ENCODE peak calls at places on chromosomes 6 and 20, in ten cellular contexts. S, M, F, P, G, X, Q, H, I and D are unnamed samples.

GRCh38 chr20:17857639-17858449 is 110.8 kb downstream of the SNX5 start:
- DNase-seq in Q (no peak), M (no peak), F (no peak), X (no peak), S (no peak), I (no peak), P (no peak), H (no peak), G (no peak), D (no peak)

GRCh38 chr6:30485236-30485635 is 4.1 kb upstream of the HLA-E start:
- DNase-seq in I (no peak), X (no peak), S (no peak), M (no peak), G (no peak), F (no peak), H (no peak), P (no peak), Q (no peak), D (no peak)

GRCh38 chr20:38278763-38279162 is 18.2 kb upstream of the KIAA1755 start:
- DNase-seq in H (no peak), X (no peak), Q (no peak), M (no peak), I (no peak), S (peak), F (no peak), G (no peak), P (no peak), D (no peak)

GRCh38 chr6:148064406-148065134 is 278.1 kb upstream of the SASH1 start:
- DNase-seq in Q (peak), P (peak), M (no peak), F (no peak), X (no peak), H (no peak), S (peak), I (peak), G (no peak), D (no peak)

GRCh38 chr20:11153819-11154218 is 480.0 kb upstream of the JAG1 start:
- DNase-seq in X (no peak), S (peak), I (no peak), F (no peak), P (no peak), Q (peak), M (no peak), H (no peak), G (no peak), D (no peak)

GRCh38 chr6:32940656-32941411 is at the start of gene HLA-DMB:
- DNase-seq in S (peak), I (peak), X (peak), G (peak), P (peak), M (peak), Q (peak), F (no peak), H (peak), D (peak)

GRCh38 chr20:56360133-56360898 is 1.5 kb downstream of the FAM210B start:
- DNase-seq in P (peak), H (no peak), I (no peak), G (no peak), F (no peak), M (no peak), S (no peak), X (no peak), Q (no peak), D (peak)

GRCh38 chr6:84842526-84843161 is 78.2 kb upstream of the TBX18 start:
- DNase-seq in I (no peak), P (no peak), M (no peak), H (no peak), Q (no peak), F (no peak), G (no peak), S (no peak), X (no peak), D (peak)

GRCh38 chr6:455006-455585 is 63.5 kb downstream of the IRF4 start:
- DNase-seq in Q (no peak), X (no peak), G (no peak), M (no peak), S (no peak), P (no peak), H (no peak), I (no peak), F (no peak), D (peak)

GRCh38 chr6:112372213-112372806 is 25.2 kb downstream of the RFPL4B start:
- DNase-seq in F (peak), Q (peak), I (peak), S (peak), M (no peak), H (no peak), P (no peak), G (no peak), X (peak), D (peak)

GRCh38 chr20:13131688-13132087 is 89.4 kb upstream of the ISM1 start:
- DNase-seq in M (no peak), X (no peak), G (no peak), I (no peak), Q (no peak), H (no peak), P (no peak), F (no peak), S (no peak), D (no peak)

GRCh38 chr20:4979841-4980410 is 21.4 kb downstream of the SLC23A2 start:
- DNase-seq in I (no peak), P (no peak), X (no peak), H (no peak), G (no peak), M (no peak), S (no peak), Q (no peak), F (no peak), D (no peak)

GRCh38 chr6:100203391-100203790 is 209.4 kb upstream of the MCHR2 start:
- DNase-seq in F (no peak), G (no peak), H (no peak), M (no peak), I (peak), Q (peak), P (no peak), S (peak), X (no peak), D (peak)

GRCh38 chr6:16681260-16681873 is 79.9 kb downstream of the ATXN1 start:
- DNase-seq in P (no peak), X (no peak), Q (peak), M (no peak), S (peak), H (no peak), F (no peak), G (no peak), I (peak), D (peak)

GRCh38 chr20:46330072-46330763 is 21.9 kb upstream of the CDH22 start:
- DNase-seq in Q (no peak), P (no peak), G (no peak), F (peak), H (peak), I (no peak), S (no peak), X (no peak), M (peak), D (no peak)

GRCh38 chr20:5234158-5234557 is 82.6 kb downstream of the PROKR2 start:
- DNase-seq in F (no peak), S (no peak), H (peak), P (no peak), G (no peak), I (no peak), Q (no peak), M (no peak), X (no peak), D (no peak)

GRCh38 chr6:68235192-68235812 is 399.8 kb upstream of the ADGRB3 start:
- DNase-seq in G (no peak), P (no peak), Q (no peak), X (peak), H (no peak), F (no peak), S (no peak), I (no peak), M (no peak), D (peak)

GRCh38 chr6:151762817-151763216 is 44.7 kb upstream of the ESR1 start:
- DNase-seq in X (no peak), G (no peak), S (no peak), P (no peak), F (no peak), Q (no peak), I (no peak), H (no peak), M (no peak), D (no peak)

GRCh38 chr6:49733680-49734079 is 10.5 kb downstream of the CRISP3 start:
- DNase-seq in P (no peak), I (no peak), S (no peak), X (no peak), H (no peak), F (no peak), M (no peak), G (no peak), Q (no peak), D (no peak)

GRCh38 chr6:28710466-28711191 is 184.9 kb downstream of the GPX5 start:
- DNase-seq in Q (peak), G (peak), X (no peak), M (no peak), P (no peak), F (no peak), H (peak), I (no peak), S (peak), D (peak)

GRCh38 chr6:17712573-17712972 is 5.8 kb upstream of the NUP153 start:
- DNase-seq in M (no peak), S (peak), G (no peak), P (no peak), X (no peak), F (no peak), I (peak), H (no peak), Q (no peak), D (no peak)

GRCh38 chr6:101429291-101429690 is 35.8 kb downstream of the GRIK2 start:
- DNase-seq in G (no peak), H (no peak), Q (no peak), M (no peak), F (no peak), I (no peak), S (peak), X (no peak), P (no peak), D (peak)

GRCh38 chr20:24575811-24576210 is 106.4 kb downstream of the SYNDIG1 start:
- DNase-seq in P (no peak), G (no peak), H (no peak), S (no peak), F (no peak), Q (no peak), I (no peak), M (no peak), X (no peak), D (no peak)

GRCh38 chr6:139475231-139475630 is 100.8 kb upstream of the CITED2 start:
- DNase-seq in H (no peak), M (no peak), X (no peak), Q (no peak), G (no peak), S (no peak), I (no peak), F (no peak), P (no peak), D (no peak)

GRCh38 chr20:10219452-10219791 is 792 bp downstream of the SNAP25 start:
- DNase-seq in H (peak), P (peak), X (peak), F (peak), S (peak), M (peak), Q (peak), I (no peak), G (peak), D (peak)

GRCh38 chr20:10200329-10200728 is 18.3 kb upstream of the SNAP25 start:
- DNase-seq in Q (no peak), X (no peak), S (no peak), P (no peak), M (no peak), I (no peak), H (no peak), G (no peak), F (no peak), D (no peak)

GRCh38 chr6:131629656-131630055 is 1.6 kb upstream of the MED23 start:
- DNase-seq in X (no peak), F (no peak), M (no peak), G (no peak), Q (peak), I (no peak), S (peak), P (no peak), H (no peak), D (no peak)

GRCh38 chr6:150987371-150987828 is 121.9 kb downstream of the MTHFD1L start:
- DNase-seq in G (no peak), Q (no peak), M (no peak), H (no peak), X (no peak), P (no peak), S (no peak), I (no peak), F (no peak), D (no peak)

GRCh38 chr6:139256087-139256486 is 35.7 kb downstream of the TXLNB start:
- DNase-seq in M (no peak), S (peak), F (no peak), X (no peak), H (no peak), P (no peak), I (peak), Q (peak), G (no peak), D (peak)

GRCh38 chr20:11993886-11994466 is 76.3 kb downstream of the BTBD3 start:
- DNase-seq in I (no peak), M (no peak), H (peak), X (no peak), Q (no peak), S (no peak), P (no peak), F (no peak), G (no peak), D (no peak)

GRCh38 chr20:25510721-25511120 is 74.6 kb downstream of the NINL start:
- DNase-seq in I (no peak), G (no peak), X (no peak), S (no peak), H (no peak), P (no peak), Q (no peak), F (no peak), M (no peak), D (no peak)

GRCh38 chr6:27866370-27867050 is 45.7 kb downstream of the OR2B2 start:
- DNase-seq in M (no peak), X (no peak), G (no peak), S (peak), Q (peak), P (no peak), I (no peak), H (no peak), F (no peak), D (peak)

GRCh38 chr6:11064836-11065235 is 20.7 kb upstream of the ELOVL2 start:
- DNase-seq in S (no peak), F (no peak), M (no peak), H (no peak), X (no peak), I (no peak), Q (no peak), P (no peak), G (no peak), D (peak)

GRCh38 chr6:122389704-122390103 is 9.7 kb upstream of the HSF2 start:
- DNase-seq in G (no peak), P (no peak), I (no peak), S (no peak), M (no peak), Q (no peak), F (no peak), X (no peak), H (peak), D (no peak)

GRCh38 chr20:34525709-34526416 is 9.6 kb downstream of the DYNLRB1 start:
- DNase-seq in P (peak), F (no peak), I (peak), M (peak), S (peak), Q (peak), G (no peak), H (no peak), X (peak), D (peak)

GRCh38 chr6:121522265-121522664 is 86.8 kb downstream of the GJA1 start:
- DNase-seq in P (no peak), G (no peak), M (no peak), I (peak), Q (peak), X (no peak), H (no peak), S (peak), F (no peak), D (peak)

GRCh38 chr20:64090165-64090564 is 6.0 kb upstream of the LKAAEAR1 start:
- DNase-seq in I (no peak), P (no peak), Q (no peak), G (no peak), S (no peak), M (no peak), F (no peak), H (no peak), X (no peak), D (no peak)

GRCh38 chr20:35546127-35546526 is 4.2 kb downstream of the ERGIC3 start:
- DNase-seq in G (no peak), M (no peak), S (no peak), X (no peak), F (no peak), P (no peak), I (no peak), H (no peak), Q (no peak), D (no peak)

GRCh38 chr6:29723666-29724588 is 693 bp downstream of the HLA-F start:
- DNase-seq in S (peak), I (no peak), M (peak), H (no peak), Q (no peak), G (peak), X (no peak), F (no peak), P (peak), D (no peak)